ENCODE peak calls at places on chromosomes 16 and 17, in ten cellular contexts. N is chondrocyte, L is heart left ventricle, Y is Caco-2, B is GM12865, K is stomach, T is heart right ventricle, F is BE2C, O is AG04450, J is kidney. E is an unnamed sample.

GRCh38 chr17:80028030-80028429 is 7.6 kb downstream of the TBC1D16 start:
- DNase-seq in N (no peak), L (no peak), Y (no peak), B (no peak), K (no peak), T (no peak), F (no peak), O (no peak), J (no peak), E (no peak)

GRCh38 chr16:12362482-12363458 is 386.2 kb downstream of the SNX29 start:
- DNase-seq in N (no peak), L (peak), Y (no peak), B (no peak), K (no peak), T (peak), F (no peak), O (no peak), J (no peak), E (peak)

GRCh38 chr16:47058295-47059086 is 85.0 kb upstream of the DNAJA2 start:
- DNase-seq in N (no peak), L (no peak), Y (no peak), B (no peak), K (no peak), T (no peak), F (peak), O (no peak), J (peak), E (no peak)

GRCh38 chr16:88355389-88356123 is 27.2 kb upstream of the ZNF469 start:
- DNase-seq in N (peak), L (peak), Y (no peak), B (no peak), K (no peak), T (no peak), F (no peak), O (no peak), J (peak), E (no peak)

GRCh38 chr16:86519649-86520316 is 9.5 kb downstream of the FOXF1 start:
- DNase-seq in N (no peak), L (peak), Y (peak), B (peak), K (peak), T (peak), F (peak), O (peak), J (peak), E (peak)

GRCh38 chr17:45312477-45313418 is 4.1 kb downstream of the MAP3K14 start:
- DNase-seq in N (no peak), L (no peak), Y (no peak), B (peak), K (no peak), T (no peak), F (no peak), O (no peak), J (no peak), E (no peak)

GRCh38 chr17:38532451-38532850 is 73.3 kb downstream of the SRCIN1 start:
- DNase-seq in N (no peak), L (no peak), Y (no peak), B (no peak), K (no peak), T (no peak), F (no peak), O (no peak), J (no peak), E (no peak)

GRCh38 chr17:80773243-80773991 is 218.2 kb upstream of the CHMP6 start:
- DNase-seq in N (no peak), L (peak), Y (peak), B (no peak), K (no peak), T (peak), F (peak), O (no peak), J (no peak), E (peak)

GRCh38 chr17:49414271-49414621 is 436 bp downstream of the PHB1 start:
- DNase-seq in N (no peak), L (no peak), Y (no peak), B (no peak), K (no peak), T (no peak), F (no peak), O (no peak), J (no peak), E (no peak)

GRCh38 chr17:50272711-50273653 is 1.3 kb upstream of the TMEM92 start:
- DNase-seq in N (peak), L (peak), Y (peak), B (peak), K (peak), T (peak), F (peak), O (no peak), J (peak), E (peak)

GRCh38 chr17:4073983-4074830 is 68.6 kb downstream of the ZZEF1 start:
- DNase-seq in N (no peak), L (peak), Y (no peak), B (peak), K (peak), T (peak), F (no peak), O (no peak), J (no peak), E (no peak)

GRCh38 chr17:17412331-17412730 is 64.5 kb upstream of the MED9 start:
- DNase-seq in N (no peak), L (no peak), Y (no peak), B (no peak), K (no peak), T (no peak), F (no peak), O (no peak), J (no peak), E (no peak)

GRCh38 chr17:81304196-81305015 is 9.3 kb upstream of the SLC38A10 start:
- DNase-seq in N (no peak), L (no peak), Y (no peak), B (no peak), K (no peak), T (no peak), F (no peak), O (no peak), J (no peak), E (no peak)

GRCh38 chr17:28745052-28745776 is 1.4 kb downstream of the TRAF4 start:
- DNase-seq in N (peak), L (no peak), Y (peak), B (peak), K (peak), T (peak), F (peak), O (no peak), J (peak), E (peak)

GRCh38 chr17:58391302-58391984 is 25.9 kb downstream of the RNF43 start:
- DNase-seq in N (no peak), L (peak), Y (peak), B (no peak), K (peak), T (peak), F (peak), O (no peak), J (peak), E (no peak)

GRCh38 chr16:57041182-57042156 is 50.9 kb upstream of the CPNE2 start:
- DNase-seq in N (no peak), L (no peak), Y (no peak), B (peak), K (peak), T (no peak), F (no peak), O (no peak), J (no peak), E (no peak)

GRCh38 chr17:80482555-80483308 is 6.3 kb upstream of the NPTX1 start:
- DNase-seq in N (no peak), L (no peak), Y (no peak), B (no peak), K (no peak), T (no peak), F (no peak), O (no peak), J (peak), E (no peak)

GRCh38 chr17:61402978-61403845 is 3.6 kb downstream of the TBX2 start:
- DNase-seq in N (no peak), L (no peak), Y (no peak), B (no peak), K (no peak), T (no peak), F (peak), O (no peak), J (peak), E (no peak)

GRCh38 chr17:7281953-7282751 is 634 bp downstream of the SLC2A4 start:
- DNase-seq in N (no peak), L (peak), Y (no peak), B (no peak), K (no peak), T (peak), F (no peak), O (no peak), J (peak), E (no peak)

GRCh38 chr16:8627456-8627855 is 6.0 kb downstream of the METTL22 start:
- DNase-seq in N (no peak), L (no peak), Y (no peak), B (no peak), K (no peak), T (no peak), F (no peak), O (no peak), J (no peak), E (no peak)

GRCh38 chr16:13798211-13798610 is 121.7 kb upstream of the ERCC4 start:
- DNase-seq in N (no peak), L (no peak), Y (no peak), B (no peak), K (no peak), T (no peak), F (no peak), O (no peak), J (no peak), E (no peak)

GRCh38 chr16:56282455-56282854 is 91.2 kb downstream of the GNAO1 start:
- DNase-seq in N (no peak), L (no peak), Y (no peak), B (no peak), K (no peak), T (no peak), F (no peak), O (no peak), J (no peak), E (no peak)

GRCh38 chr17:60627113-60627512 is 27.1 kb downstream of the PPM1D start:
- DNase-seq in N (no peak), L (no peak), Y (no peak), B (no peak), K (no peak), T (no peak), F (no peak), O (no peak), J (no peak), E (no peak)

GRCh38 chr17:17001874-17002520 is 30.1 kb upstream of the TNFRSF13B start:
- DNase-seq in N (no peak), L (peak), Y (peak), B (peak), K (peak), T (peak), F (peak), O (peak), J (peak), E (peak)

GRCh38 chr17:11035681-11036080 is 197.8 kb upstream of the PIRT start:
- DNase-seq in N (no peak), L (no peak), Y (no peak), B (no peak), K (no peak), T (no peak), F (no peak), O (no peak), J (no peak), E (no peak)

GRCh38 chr17:38942641-38943040 is 17.2 kb downstream of the LASP1NB start:
- DNase-seq in N (no peak), L (no peak), Y (no peak), B (peak), K (no peak), T (no peak), F (no peak), O (no peak), J (no peak), E (no peak)

GRCh38 chr17:77503916-77504651 is 363.3 kb downstream of the SEC14L1 start:
- DNase-seq in N (peak), L (no peak), Y (no peak), B (no peak), K (no peak), T (no peak), F (peak), O (no peak), J (no peak), E (peak)

GRCh38 chr17:77531002-77531401 is 390.2 kb downstream of the SEC14L1 start:
- DNase-seq in N (no peak), L (no peak), Y (no peak), B (no peak), K (no peak), T (no peak), F (no peak), O (no peak), J (no peak), E (no peak)

GRCh38 chr17:54839022-54839806 is 61.4 kb upstream of the TOM1L1 start:
- DNase-seq in N (no peak), L (no peak), Y (no peak), B (no peak), K (no peak), T (no peak), F (no peak), O (no peak), J (no peak), E (no peak)
- TF ChIP-seq CTCF in N (no peak), L (no peak), Y (no peak), B (no peak), K (no peak), T (no peak), F (no peak), O (no peak), J (no peak), E (no peak)

DNA sequence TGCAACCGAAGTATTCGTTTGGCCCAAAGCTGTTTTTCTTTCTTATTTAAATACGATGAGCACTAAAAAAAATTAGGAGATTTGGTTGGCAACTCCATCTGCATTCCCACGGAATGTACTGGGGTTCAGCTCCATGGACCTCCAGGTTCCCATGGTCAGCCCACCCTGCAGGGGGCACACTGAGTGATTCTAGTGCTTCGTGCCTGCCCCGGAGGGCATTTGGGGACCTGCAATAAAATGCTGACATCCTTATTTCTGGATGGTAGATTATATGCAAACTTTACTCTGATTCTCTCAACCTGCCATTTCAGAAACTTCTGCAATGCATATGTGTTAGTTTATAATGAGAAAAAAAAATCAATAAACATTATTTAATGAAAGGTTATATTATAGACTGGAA is 339.4 kb downstream of the XYLT1 start:
- DNase-seq in N (no peak), L (no peak), Y (no peak), B (no peak), K (no peak), T (no peak), F (peak), O (no peak), J (no peak), E (no peak)
- TF ChIP-seq CTCF in N (no peak), L (no peak), Y (no peak), B (no peak), K (no peak), T (no peak), F (peak), O (peak), J (no peak), E (no peak)

DNA sequence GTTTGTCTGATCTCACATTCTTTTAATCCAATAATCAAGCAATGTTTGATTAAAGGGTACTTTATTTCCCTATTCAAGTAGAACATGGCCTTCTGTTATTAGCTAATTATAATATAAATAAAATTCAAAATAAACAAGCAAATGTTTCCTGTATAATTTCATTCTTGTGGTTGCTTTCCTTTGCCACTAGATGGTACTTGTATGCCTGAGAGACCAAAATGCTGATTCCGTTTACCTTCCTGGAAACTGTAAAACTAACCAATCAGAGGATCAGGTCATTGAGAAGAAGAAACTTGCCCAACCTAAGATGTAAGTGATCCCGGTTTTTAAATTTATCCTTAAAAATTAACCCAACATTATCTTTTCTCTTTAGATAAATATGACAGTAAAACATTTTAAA is 8.1 kb upstream of the ABCA5 start:
- DNase-seq in N (no peak), L (no peak), Y (peak), B (peak), K (no peak), T (no peak), F (no peak), O (no peak), J (no peak), E (no peak)
- TF ChIP-seq CTCF in N (peak), L (peak), Y (peak), B (peak), K (peak), T (peak), F (peak), O (peak), J (peak), E (no peak)

GRCh38 chr16:53007095-53007494 is 45.6 kb downstream of the CHD9NB start:
- DNase-seq in N (no peak), L (no peak), Y (peak), B (peak), K (no peak), T (no peak), F (no peak), O (no peak), J (no peak), E (no peak)
- TF ChIP-seq CTCF in N (no peak), L (no peak), Y (no peak), B (peak), K (no peak), T (no peak), F (no peak), O (no peak), J (no peak), E (no peak)

DNA sequence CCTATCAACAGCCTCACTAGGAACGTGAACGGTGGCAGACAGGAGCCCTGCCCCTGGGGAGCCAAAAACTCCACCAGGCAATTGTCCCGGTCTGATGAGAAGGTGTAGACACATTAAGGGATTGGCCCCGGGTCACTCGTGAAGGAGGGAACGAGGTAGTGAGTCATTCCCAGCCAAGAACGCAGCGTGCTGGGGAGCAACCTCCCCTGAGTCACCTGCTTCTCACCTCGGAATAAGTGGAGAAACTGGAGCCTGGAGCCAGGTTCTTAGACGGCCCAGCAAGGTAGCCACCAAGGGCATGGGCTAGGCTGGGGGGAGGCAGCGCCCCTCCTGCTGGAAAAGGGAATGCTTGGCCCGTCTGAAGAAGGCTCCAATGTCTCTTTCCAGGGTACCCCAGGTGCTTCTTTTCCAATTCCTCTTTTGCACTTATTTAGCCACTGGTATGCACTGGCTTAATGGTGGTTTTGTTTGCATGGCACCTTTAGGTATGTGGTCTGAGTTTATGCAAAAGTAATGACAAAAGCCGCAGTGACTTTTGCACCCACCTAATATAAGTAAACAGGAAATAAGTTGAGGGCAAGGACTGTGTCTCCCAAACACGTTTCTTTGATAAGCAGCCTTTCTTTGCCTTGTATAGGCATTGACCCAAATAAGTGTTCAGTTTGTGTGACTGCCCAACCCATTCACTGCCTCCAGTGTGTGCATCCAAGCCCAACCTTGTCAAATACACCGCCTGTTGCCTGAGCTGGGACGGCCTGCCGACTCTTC is 1.8 kb upstream of the HELZ start:
- DNase-seq in N (no peak), L (no peak), Y (peak), B (peak), K (peak), T (no peak), F (no peak), O (no peak), J (peak), E (no peak)
- TF ChIP-seq CTCF in N (no peak), L (no peak), Y (peak), B (no peak), K (no peak), T (no peak), F (no peak), O (no peak), J (no peak), E (no peak)

DNA sequence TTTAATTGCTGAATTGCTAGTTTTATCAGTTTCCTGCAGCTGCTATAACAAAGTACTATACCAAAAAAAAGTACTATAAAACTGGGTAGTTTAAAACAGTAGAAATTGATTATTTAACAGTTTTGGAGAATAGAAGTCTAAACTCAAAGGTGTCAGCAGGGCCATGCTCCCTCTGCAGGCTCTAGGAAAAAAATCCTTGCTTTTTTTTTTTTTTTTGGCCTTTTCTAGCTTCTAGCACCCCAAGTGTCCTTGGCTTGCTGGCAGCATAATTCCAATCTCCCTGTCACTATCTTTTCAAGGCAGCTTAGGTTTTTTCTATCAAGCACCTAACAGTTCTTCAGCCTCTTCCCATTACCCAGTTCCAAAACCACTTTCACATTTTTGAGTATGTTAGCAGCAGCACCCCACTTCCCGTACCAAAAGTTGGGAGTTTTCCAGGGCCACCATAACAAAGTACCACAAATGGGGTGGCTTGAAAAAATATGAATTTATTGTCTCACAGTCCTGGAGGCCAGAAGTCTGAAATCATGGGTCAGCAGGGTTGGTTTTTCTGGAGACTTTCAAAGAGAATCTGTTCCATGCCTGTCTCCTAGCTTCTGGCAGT is 37.4 kb downstream of the BPTF start:
- DNase-seq in N (no peak), L (no peak), Y (no peak), B (no peak), K (no peak), T (no peak), F (no peak), O (no peak), J (no peak), E (no peak)
- TF ChIP-seq CTCF in N (peak), L (no peak), Y (no peak), B (no peak), K (no peak), T (no peak), F (no peak), O (no peak), J (no peak), E (no peak)

DNA sequence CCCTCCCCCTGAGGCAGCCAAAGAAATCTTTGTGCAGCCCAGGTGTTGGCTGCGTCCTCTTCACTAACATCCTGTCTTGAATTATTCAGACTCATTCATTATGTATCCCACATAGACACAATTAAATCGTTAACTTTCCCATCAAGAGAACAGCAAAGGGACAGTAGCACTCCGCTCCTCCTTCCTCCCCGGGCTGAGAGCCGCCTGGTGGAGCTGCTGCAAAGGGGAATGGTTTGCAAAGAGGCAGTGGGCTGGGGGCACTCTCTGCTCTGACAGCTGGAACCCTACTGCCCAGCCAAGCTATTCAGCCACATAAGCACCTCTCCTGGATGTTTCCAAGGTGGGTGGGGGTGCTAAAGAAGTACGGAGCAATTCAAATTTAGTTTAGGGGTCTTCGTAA is 289.9 kb upstream of the SOX9 start:
- DNase-seq in N (no peak), L (no peak), Y (no peak), B (no peak), K (no peak), T (no peak), F (no peak), O (no peak), J (no peak), E (peak)
- TF ChIP-seq CTCF in N (peak), L (no peak), Y (no peak), B (no peak), K (no peak), T (no peak), F (no peak), O (no peak), J (no peak), E (no peak)

GRCh38 chr16:31400191-31400590 is 7.1 kb downstream of the ITGAD start:
- DNase-seq in N (no peak), L (no peak), Y (no peak), B (no peak), K (no peak), T (no peak), F (no peak), O (no peak), J (no peak), E (no peak)
- TF ChIP-seq CTCF in N (no peak), L (no peak), Y (no peak), B (no peak), K (no peak), T (no peak), F (no peak), O (no peak), J (no peak), E (no peak)

E was measured in glutamatergic neuron.